ENCODE peak calls at places on chromosome 19, in five cellular contexts. Y, E, V, L and T are unnamed samples.

GRCh38 chr19:5943623-5944022 is 29.6 kb downstream of the CAPS start:
- DNase-seq in L (no peak), Y (peak; percentile 52), V (no peak), E (no peak), T (no peak)

GRCh38 chr19:30083125-30083681 is 141.2 kb downstream of the URI1 start:
- DNase-seq in E (no peak), L (no peak), V (no peak), Y (no peak), T (no peak)

GRCh38 chr19:29812080-29812880 is 489 bp downstream of the CCNE1 start:
- DNase-seq in V (peak; percentile 56), L (no peak), Y (no peak), E (no peak), T (no peak)

GRCh38 chr19:58479736-58480480 is 3.8 kb downstream of the ZNF446 start:
- DNase-seq in Y (no peak), E (no peak), V (no peak), L (no peak), T (no peak)

GRCh38 chr19:47122359-47123335 is 8.0 kb upstream of the SAE1 start:
- DNase-seq in L (no peak), V (no peak), Y (peak; percentile 87), E (no peak), T (peak; percentile 50)

GRCh38 chr19:39705578-39706188 is 1.4 kb downstream of the LGALS14 start:
- DNase-seq in E (no peak), L (no peak), Y (no peak), V (no peak), T (no peak)

GRCh38 chr19:43777163-43777700 is 3.5 kb downstream of the KCNN4 start:
- DNase-seq in E (no peak), Y (peak; percentile 82), V (no peak), L (no peak), T (no peak)

GRCh38 chr19:27909185-27909840 is 1303.6 kb downstream of the UQCRFS1 start:
- DNase-seq in V (no peak), L (no peak), Y (no peak), E (no peak), T (no peak)

GRCh38 chr19:5253403-5254110 is 87.1 kb downstream of the PTPRS start:
- DNase-seq in Y (peak; percentile 63), V (no peak), E (no peak), L (no peak), T (no peak)

GRCh38 chr19:31296741-31297390 is 52.4 kb downstream of the TSHZ3 start:
- DNase-seq in E (no peak), V (no peak), L (no peak), Y (no peak), T (no peak)

GRCh38 chr19:57321164-57321563 is 892 bp downstream of the ZNF543 start:
- DNase-seq in Y (no peak), V (no peak), L (no peak), E (no peak), T (no peak)

GRCh38 chr19:47476438-47476972 is 4.8 kb upstream of the SLC8A2 start:
- DNase-seq in L (no peak), E (no peak), V (no peak), Y (no peak), T (no peak)

GRCh38 chr19:498977-499623 is 2.8 kb downstream of the MADCAM1 start:
- DNase-seq in Y (no peak), E (no peak), L (no peak), V (no peak), T (no peak)

GRCh38 chr19:31312004-31312403 is 37.2 kb downstream of the TSHZ3 start:
- DNase-seq in V (no peak), Y (peak; percentile 93), L (no peak), E (no peak), T (peak; percentile 41)

GRCh38 chr19:51779703-51780102 is 15.3 kb upstream of the FPR3 start:
- DNase-seq in Y (no peak), V (no peak), L (no peak), E (no peak), T (no peak)

GRCh38 chr19:52638601-52639000 is 446 bp upstream of the ZNF83 start:
- DNase-seq in L (no peak), Y (peak; percentile 74), V (peak; percentile 53), E (no peak), T (no peak)

GRCh38 chr19:6674868-6675305 is 4.9 kb upstream of the TNFSF14 start:
- DNase-seq in Y (peak; percentile 76), E (no peak), L (no peak), V (no peak), T (no peak)

GRCh38 chr19:10998045-10998533 is 37.3 kb downstream of the SMARCA4 start:
- DNase-seq in Y (peak; percentile 6), E (no peak), L (no peak), V (no peak), T (no peak)

GRCh38 chr19:27775395-27775794 is 1437.6 kb downstream of the UQCRFS1 start:
- DNase-seq in L (no peak), V (no peak), E (no peak), Y (no peak), T (no peak)

GRCh38 chr19:4654437-4655361 is 15.4 kb downstream of the TNFAIP8L1 start:
- DNase-seq in L (no peak), E (no peak), V (no peak), Y (no peak), T (no peak)

GRCh38 chr19:41912899-41913475 is 15.3 kb downstream of the ERFL start:
- DNase-seq in E (no peak), V (no peak), L (no peak), Y (no peak), T (no peak)

GRCh38 chr19:37243206-37243632 is 25.2 kb downstream of the ZNF383 start:
- DNase-seq in L (no peak), V (no peak), E (no peak), Y (no peak), T (no peak)

GRCh38 chr19:19447536-19448237 is 42.2 kb downstream of the GATAD2A start:
- DNase-seq in Y (no peak), L (no peak), E (no peak), V (no peak), T (no peak)

GRCh38 chr19:1010586-1011510 is 10.1 kb downstream of the TMEM259 start:
- DNase-seq in E (no peak), L (no peak), Y (no peak), V (no peak), T (no peak)

DNA sequence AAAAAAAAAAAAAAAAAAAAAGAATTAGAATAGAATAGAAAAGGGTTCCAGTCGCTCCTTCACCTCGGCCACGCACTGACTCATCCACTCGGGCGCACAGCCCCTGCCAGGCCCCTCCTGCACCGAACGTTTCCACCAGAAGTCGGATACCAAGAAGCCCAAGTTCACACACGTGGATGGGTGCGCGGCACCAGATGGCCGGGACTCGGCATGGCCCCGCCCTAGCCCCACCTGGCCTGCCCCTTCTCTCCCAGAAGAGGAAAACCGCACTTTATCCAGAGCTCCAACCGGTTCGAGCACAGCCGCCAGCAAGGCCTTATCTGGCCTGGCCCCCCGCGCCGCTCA is 5.9 kb downstream of the PRR36 start:
- DNase-seq in V (peak; percentile 56), E (no peak), L (no peak), Y (no peak), T (no peak)
- H3K4me3 ChIP-seq in V (no peak overlapping the region), E (peak overlapping the region; percentile 64), L (peak overlapping the region; percentile 69), Y (no peak overlapping the region), T (no peak overlapping the region)

GRCh38 chr19:16185123-16185924 is at the start of gene FAM32A:
- DNase-seq in L (peak; percentile 97), V (peak; percentile 100), E (peak; percentile 97), Y (peak; percentile 99), T (peak; percentile 95)
- TF ChIP-seq CTCF in L (no peak), V (peak; percentile 14), E (peak; percentile 81), Y (peak; percentile 36), T (peak; percentile 5)

GRCh38 chr19:49807888-49808675 is 5.0 kb downstream of the FUZ start:
- DNase-seq in V (peak; percentile 36), L (no peak), E (no peak), Y (no peak), T (no peak)
- H3K4me3 ChIP-seq in V (peak overlapping the region; percentile 81), L (peak overlapping the region; percentile 95), E (peak overlapping the region; percentile 90), Y (no peak overlapping the region), T (peak overlapping the region; percentile 33)

DNA sequence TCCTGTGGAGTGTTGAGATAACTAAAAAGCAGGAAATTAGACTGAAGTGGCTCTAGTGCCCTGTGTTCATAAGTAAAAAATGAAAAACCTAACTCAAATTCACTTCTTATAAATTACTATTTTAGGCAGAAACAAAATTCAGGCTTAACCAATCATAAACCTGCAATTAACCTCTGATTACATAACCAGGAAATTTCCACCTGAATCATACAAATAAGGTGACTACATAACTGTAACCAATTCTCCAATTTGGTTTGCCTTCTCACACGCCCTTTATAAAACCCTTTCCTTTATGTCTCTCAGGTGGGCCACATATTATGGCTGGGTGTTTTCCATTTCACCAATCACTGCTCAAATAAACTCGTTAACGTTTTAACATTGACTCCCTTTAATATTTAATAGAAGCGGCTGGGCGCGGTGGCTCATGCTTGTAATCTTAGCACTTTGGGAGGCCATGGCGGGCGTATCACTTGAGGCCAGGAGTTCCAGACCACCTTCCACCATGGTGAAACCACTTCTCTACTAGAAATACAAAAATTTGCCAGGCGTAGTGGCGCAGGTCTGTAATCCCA is 22.9 kb upstream of the ZNF724 start:
- DNase-seq in Y (no peak), V (no peak), L (no peak), E (no peak), T (no peak)
- TF ChIP-seq CTCF in Y (no peak), V (no peak), L (no peak), E (no peak), T (no peak)

DNA sequence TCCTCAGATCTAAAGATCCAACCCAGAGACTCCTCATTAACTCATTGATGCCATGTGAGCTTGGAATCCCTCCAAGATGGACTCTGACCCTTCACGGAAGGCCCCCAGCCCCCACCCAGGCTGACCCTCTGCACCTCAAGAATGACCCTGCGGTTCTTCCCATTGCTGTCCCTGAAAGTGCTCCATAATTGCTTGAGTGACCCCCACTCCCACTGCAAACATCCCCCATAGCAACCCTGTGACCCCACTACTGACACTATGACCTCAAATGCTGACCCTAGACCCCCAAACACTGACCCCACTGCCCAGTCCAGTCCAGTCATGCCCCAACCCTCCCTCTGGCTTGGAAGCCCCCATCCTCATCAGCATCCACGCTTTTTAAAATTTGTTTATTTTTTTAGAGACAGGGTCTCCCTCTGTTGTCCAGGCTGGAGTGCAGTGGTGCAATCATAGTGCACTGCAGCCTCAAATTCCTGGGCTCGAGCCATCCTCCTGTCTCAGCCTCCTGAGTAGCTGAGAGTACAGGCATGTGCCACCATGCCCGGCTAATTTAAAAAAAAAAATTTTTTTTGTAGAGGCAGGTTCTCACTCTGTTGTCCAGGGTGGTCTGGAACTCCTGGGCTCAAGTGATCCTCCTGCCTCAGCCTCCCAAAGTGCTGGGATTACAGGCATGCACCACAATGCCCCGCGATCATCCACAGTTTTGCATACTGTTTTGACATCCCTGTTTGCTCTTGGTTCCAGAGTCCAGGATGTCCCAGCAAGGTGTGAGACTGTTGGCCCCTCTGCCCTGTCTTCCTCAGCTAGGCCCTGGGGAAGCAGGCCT is 855 bp downstream of the LYL1 start:
- DNase-seq in L (no peak), V (no peak), E (no peak), Y (no peak), T (no peak)
- H3K4me3 ChIP-seq in L (peak overlapping the region; percentile 65), V (peak overlapping the region; percentile 33), E (peak overlapping the region; percentile 65), Y (no peak overlapping the region), T (peak overlapping the region; percentile 27)

DNA sequence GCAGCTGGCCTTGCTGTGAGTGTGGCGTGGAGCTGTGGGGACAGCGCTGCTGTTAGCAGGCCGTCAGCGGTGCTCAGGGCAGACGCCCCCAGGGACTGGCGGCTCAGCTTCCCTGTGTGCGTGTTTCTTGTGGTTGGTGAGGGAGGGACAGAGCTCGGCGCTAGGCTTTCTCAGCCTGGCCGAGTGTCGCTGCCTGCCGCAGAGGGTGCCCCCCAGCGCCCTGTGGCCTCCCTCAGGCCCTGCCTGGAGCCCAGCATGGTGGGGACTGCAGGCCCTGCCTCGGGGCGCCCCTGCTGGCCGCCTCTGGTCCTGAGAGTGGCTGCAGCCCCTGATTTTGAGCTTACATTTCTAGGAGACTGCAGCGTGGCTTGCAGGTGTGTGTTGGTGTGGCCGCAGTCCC is 35.5 kb downstream of the DOT1L start:
- DNase-seq in V (no peak), L (no peak), Y (no peak), E (no peak), T (no peak)
- TF ChIP-seq CTCF in V (no peak), L (peak; percentile 47), Y (peak; percentile 27), E (no peak), T (peak; percentile 40)